ENCODE peak calls at places on chromosomes 2 and 18, in five cellular contexts. One of them, this sample, is unnamed. For H3K4me1, the result is how much of the 10 kb centered on the place peaks cover.

GRCh38 chr2:192885569-192886160 is 690.9 kb upstream of the TMEFF2 start:
- DNase-seq in CD4-positive, alpha-beta memory T cell: no peak
- DNase-seq in endothelial cell of umbilical vein: no peak
- DNase-seq in adrenal gland: no peak
- DNase-seq in psoas muscle: no peak
- DNase-seq in this sample: no peak

GRCh38 chr2:73885406-73885805 is 7.4 kb upstream of the ACTG2 start:
- DNase-seq in psoas muscle: no peak
- DNase-seq in CD4-positive, alpha-beta memory T cell: no peak
- DNase-seq in endothelial cell of umbilical vein: no peak
- DNase-seq in adrenal gland: no peak
- DNase-seq in this sample: no peak

GRCh38 chr2:54575379-54575888 is 119.3 kb downstream of the SPTBN1 start:
- DNase-seq in psoas muscle: no peak
- DNase-seq in adrenal gland: no peak
- DNase-seq in CD4-positive, alpha-beta memory T cell: no peak
- DNase-seq in endothelial cell of umbilical vein: no peak
- DNase-seq in this sample: no peak

GRCh38 chr2:65026640-65027464 is 29.4 kb upstream of the CEP68 start:
- DNase-seq in CD4-positive, alpha-beta memory T cell: no peak
- DNase-seq in endothelial cell of umbilical vein: no peak
- DNase-seq in psoas muscle: no peak
- DNase-seq in adrenal gland: no peak
- DNase-seq in this sample: no peak

GRCh38 chr2:152611458-152612231 is 105.6 kb downstream of the PRPF40A start:
- DNase-seq in adrenal gland: no peak
- DNase-seq in psoas muscle: peak
- DNase-seq in endothelial cell of umbilical vein: peak
- DNase-seq in CD4-positive, alpha-beta memory T cell: no peak
- DNase-seq in this sample: no peak

GRCh38 chr2:217125004-217125403 is 265.1 kb upstream of the TNP1 start:
- DNase-seq in CD4-positive, alpha-beta memory T cell: no peak
- DNase-seq in psoas muscle: no peak
- DNase-seq in endothelial cell of umbilical vein: no peak
- DNase-seq in adrenal gland: no peak
- DNase-seq in this sample: no peak

GRCh38 chr2:236180831-236181453 is 12.8 kb upstream of the GBX2 start:
- DNase-seq in psoas muscle: no peak
- DNase-seq in CD4-positive, alpha-beta memory T cell: no peak
- DNase-seq in endothelial cell of umbilical vein: peak
- DNase-seq in adrenal gland: peak
- DNase-seq in this sample: no peak

GRCh38 chr18:8742382-8743361 is 37.3 kb downstream of the MTCL1 start:
- DNase-seq in adrenal gland: no peak
- DNase-seq in endothelial cell of umbilical vein: peak
- DNase-seq in CD4-positive, alpha-beta memory T cell: peak
- DNase-seq in psoas muscle: no peak
- DNase-seq in this sample: no peak

GRCh38 chr18:79495591-79496071 is 99.9 kb downstream of the NFATC1 start:
- DNase-seq in CD4-positive, alpha-beta memory T cell: no peak
- DNase-seq in endothelial cell of umbilical vein: no peak
- DNase-seq in adrenal gland: no peak
- DNase-seq in psoas muscle: no peak
- DNase-seq in this sample: peak

GRCh38 chr2:218298314-218298875 is 6.1 kb upstream of the TMBIM1 start:
- DNase-seq in adrenal gland: no peak
- DNase-seq in endothelial cell of umbilical vein: no peak
- DNase-seq in psoas muscle: no peak
- DNase-seq in CD4-positive, alpha-beta memory T cell: no peak
- DNase-seq in this sample: no peak

GRCh38 chr2:139773720-139774277 is 993.6 kb upstream of the NXPH2 start:
- DNase-seq in psoas muscle: no peak
- DNase-seq in adrenal gland: no peak
- DNase-seq in CD4-positive, alpha-beta memory T cell: no peak
- DNase-seq in endothelial cell of umbilical vein: no peak
- DNase-seq in this sample: no peak

GRCh38 chr2:223123859-223124610 is 72.0 kb downstream of the KCNE4 start:
- DNase-seq in adrenal gland: no peak
- DNase-seq in CD4-positive, alpha-beta memory T cell: no peak
- DNase-seq in psoas muscle: no peak
- DNase-seq in endothelial cell of umbilical vein: no peak
- DNase-seq in this sample: no peak

GRCh38 chr2:65802298-65802942 is 370.0 kb upstream of the SPRED2 start:
- DNase-seq in adrenal gland: no peak
- DNase-seq in endothelial cell of umbilical vein: no peak
- DNase-seq in CD4-positive, alpha-beta memory T cell: no peak
- DNase-seq in psoas muscle: no peak
- DNase-seq in this sample: no peak

GRCh38 chr2:205811387-205811786 is 129.1 kb downstream of the NRP2 start:
- DNase-seq in endothelial cell of umbilical vein: no peak
- DNase-seq in adrenal gland: no peak
- DNase-seq in CD4-positive, alpha-beta memory T cell: no peak
- DNase-seq in psoas muscle: no peak
- DNase-seq in this sample: no peak

GRCh38 chr2:203579131-203579643 is 44.1 kb upstream of the RAPH1 start:
- DNase-seq in endothelial cell of umbilical vein: no peak
- DNase-seq in CD4-positive, alpha-beta memory T cell: no peak
- DNase-seq in psoas muscle: no peak
- DNase-seq in adrenal gland: no peak
- DNase-seq in this sample: peak

GRCh38 chr18:77119101-77119850 is 13.3 kb downstream of the MBP start:
- DNase-seq in adrenal gland: no peak
- DNase-seq in CD4-positive, alpha-beta memory T cell: no peak
- DNase-seq in psoas muscle: no peak
- DNase-seq in endothelial cell of umbilical vein: no peak
- DNase-seq in this sample: no peak

GRCh38 chr2:227238242-227239237 is 74.1 kb downstream of the COL4A3 start:
- DNase-seq in psoas muscle: peak
- DNase-seq in endothelial cell of umbilical vein: peak
- DNase-seq in adrenal gland: peak
- DNase-seq in CD4-positive, alpha-beta memory T cell: peak
- DNase-seq in this sample: peak

GRCh38 chr18:55501594-55502345 is 86.2 kb downstream of the TCF4 start:
- DNase-seq in CD4-positive, alpha-beta memory T cell: no peak
- DNase-seq in adrenal gland: no peak
- DNase-seq in endothelial cell of umbilical vein: peak
- DNase-seq in psoas muscle: no peak
- DNase-seq in this sample: no peak

GRCh38 chr2:234305846-234306245 is 191.0 kb downstream of the ARL4C start:
- DNase-seq in CD4-positive, alpha-beta memory T cell: no peak
- DNase-seq in psoas muscle: no peak
- DNase-seq in adrenal gland: no peak
- DNase-seq in endothelial cell of umbilical vein: no peak
- DNase-seq in this sample: no peak

GRCh38 chr2:181798022-181798421 is 93.5 kb upstream of the ITPRID2 start:
- DNase-seq in endothelial cell of umbilical vein: no peak
- DNase-seq in CD4-positive, alpha-beta memory T cell: no peak
- DNase-seq in psoas muscle: no peak
- DNase-seq in adrenal gland: no peak
- DNase-seq in this sample: no peak

GRCh38 chr18:80202264-80202998 is 44.9 kb downstream of the PARD6G start:
- DNase-seq in adrenal gland: no peak
- DNase-seq in CD4-positive, alpha-beta memory T cell: no peak
- DNase-seq in endothelial cell of umbilical vein: no peak
- DNase-seq in psoas muscle: no peak
- DNase-seq in this sample: no peak

GRCh38 chr18:9869713-9870430 is 15.9 kb upstream of the TXNDC2 start:
- DNase-seq in CD4-positive, alpha-beta memory T cell: no peak
- DNase-seq in adrenal gland: peak
- DNase-seq in endothelial cell of umbilical vein: peak
- DNase-seq in psoas muscle: no peak
- DNase-seq in this sample: no peak

GRCh38 chr2:241469746-241470145 is 38.6 kb downstream of the STK25 start:
- DNase-seq in psoas muscle: no peak
- DNase-seq in CD4-positive, alpha-beta memory T cell: no peak
- DNase-seq in endothelial cell of umbilical vein: no peak
- DNase-seq in adrenal gland: no peak
- DNase-seq in this sample: no peak

GRCh38 chr2:28952806-28953190 is 28.3 kb upstream of the TOGARAM2 start:
- DNase-seq in adrenal gland: no peak
- DNase-seq in psoas muscle: no peak
- DNase-seq in endothelial cell of umbilical vein: peak
- DNase-seq in CD4-positive, alpha-beta memory T cell: no peak
- DNase-seq in this sample: no peak

GRCh38 chr2:22110244-22110651 is 986.5 kb downstream of the TDRD15 start:
- DNase-seq in CD4-positive, alpha-beta memory T cell: no peak
- DNase-seq in endothelial cell of umbilical vein: no peak
- DNase-seq in psoas muscle: no peak
- DNase-seq in adrenal gland: no peak
- DNase-seq in this sample: no peak

GRCh38 chr2:215683295-215683694 is 247.4 kb upstream of the FN1 start:
- DNase-seq in endothelial cell of umbilical vein: no peak
- DNase-seq in psoas muscle: no peak
- DNase-seq in adrenal gland: no peak
- DNase-seq in CD4-positive, alpha-beta memory T cell: no peak
- DNase-seq in this sample: no peak

GRCh38 chr2:215684448-215685217 is 248.8 kb upstream of the FN1 start:
- DNase-seq in psoas muscle: no peak
- DNase-seq in adrenal gland: no peak
- DNase-seq in CD4-positive, alpha-beta memory T cell: no peak
- DNase-seq in endothelial cell of umbilical vein: no peak
- DNase-seq in this sample: no peak

GRCh38 chr2:215685218-215685962 is 249.5 kb upstream of the FN1 start:
- DNase-seq in psoas muscle: no peak
- DNase-seq in CD4-positive, alpha-beta memory T cell: no peak
- DNase-seq in endothelial cell of umbilical vein: no peak
- DNase-seq in adrenal gland: no peak
- DNase-seq in this sample: no peak

GRCh38 chr2:215680605-215681598 is 245.0 kb upstream of the FN1 start:
- DNase-seq in CD4-positive, alpha-beta memory T cell: peak
- DNase-seq in psoas muscle: peak
- DNase-seq in adrenal gland: no peak
- DNase-seq in endothelial cell of umbilical vein: no peak
- DNase-seq in this sample: no peak

DNA sequence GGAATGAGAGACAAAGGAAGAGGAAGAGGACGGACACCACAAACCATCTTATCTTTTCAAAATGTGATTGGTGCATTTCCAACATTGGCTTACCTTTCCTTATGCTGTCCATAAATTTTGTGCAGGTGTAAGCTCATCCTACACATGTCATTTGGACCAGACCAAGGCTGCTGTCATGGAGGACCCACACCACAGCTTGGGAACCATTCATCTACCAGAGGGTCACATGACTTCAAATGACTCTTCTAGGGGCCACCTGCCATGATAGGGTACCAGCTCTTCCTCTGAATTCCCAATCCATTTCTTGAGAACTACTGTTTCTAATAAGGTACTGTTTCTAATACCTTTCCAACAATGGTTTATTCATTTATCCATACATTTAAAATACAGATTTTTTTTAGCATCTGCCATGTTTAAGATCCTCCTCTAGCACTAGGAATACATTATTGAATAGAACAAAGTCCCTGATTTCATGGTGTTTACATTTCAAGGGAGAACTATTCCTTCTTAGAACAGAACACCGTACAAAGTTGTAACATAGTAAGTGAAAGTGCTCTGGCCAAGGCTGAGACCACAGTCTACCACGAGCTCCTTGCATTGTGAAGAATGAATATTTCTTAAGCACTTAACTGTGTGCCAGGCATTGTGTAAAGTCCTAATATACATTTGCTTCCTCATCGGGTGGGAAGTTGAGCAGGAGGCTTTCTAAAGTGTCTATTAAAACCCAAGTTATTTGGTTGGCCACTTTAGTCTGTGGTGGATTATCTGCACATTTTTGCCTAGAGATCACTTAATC is 246.1 kb upstream of the FN1 start:
- DNase-seq in endothelial cell of umbilical vein: no peak
- DNase-seq in psoas muscle: no peak
- DNase-seq in CD4-positive, alpha-beta memory T cell: no peak
- DNase-seq in adrenal gland: no peak
- DNase-seq in this sample: no peak
- H3K27ac ChIP-seq in endothelial cell of umbilical vein: no peak
- H3K27ac ChIP-seq in psoas muscle: no peak
- H3K27ac ChIP-seq in CD4-positive, alpha-beta memory T cell: no peak
- H3K27ac ChIP-seq in adrenal gland: no peak
- H3K27ac ChIP-seq in this sample: no peak

DNA sequence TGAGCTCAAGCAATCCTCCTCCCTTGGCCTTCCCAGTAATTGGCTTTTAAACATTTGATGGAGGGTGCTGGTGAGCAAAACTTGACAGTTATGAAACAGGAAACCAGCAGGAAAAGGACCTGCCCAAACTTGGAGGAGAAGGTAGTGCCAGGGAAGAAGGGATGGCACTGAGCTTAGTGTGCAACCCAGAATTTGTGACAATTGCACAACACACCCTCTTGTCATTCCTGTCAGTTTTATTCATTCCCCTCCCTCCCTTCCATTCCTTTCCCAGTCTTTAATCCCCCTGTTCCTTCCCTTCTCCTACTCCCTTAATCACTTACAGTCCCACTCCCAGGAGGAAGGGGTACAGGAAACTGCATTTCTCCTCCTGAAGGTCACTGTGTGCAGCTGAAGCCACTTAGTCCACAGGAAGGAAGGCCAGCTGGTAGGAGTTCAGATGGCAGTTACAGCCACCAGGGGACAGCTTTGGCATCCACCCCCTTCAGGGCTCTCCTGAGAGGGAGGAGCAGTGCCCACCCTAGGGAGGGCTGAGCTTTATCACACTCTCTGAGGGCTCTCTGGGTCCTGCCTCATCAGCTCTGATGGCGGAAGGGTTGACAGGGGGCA is 24.0 kb upstream of the SIGLEC15 start:
- DNase-seq in psoas muscle: no peak
- DNase-seq in adrenal gland: no peak
- DNase-seq in CD4-positive, alpha-beta memory T cell: no peak
- DNase-seq in endothelial cell of umbilical vein: peak
- DNase-seq in this sample: no peak
- H3K4me1 ChIP-seq in psoas muscle: under half
- H3K4me1 ChIP-seq in adrenal gland: under half
- H3K4me1 ChIP-seq in CD4-positive, alpha-beta memory T cell: under half
- H3K4me1 ChIP-seq in endothelial cell of umbilical vein: under half
- H3K4me1 ChIP-seq in this sample: under half

DNA sequence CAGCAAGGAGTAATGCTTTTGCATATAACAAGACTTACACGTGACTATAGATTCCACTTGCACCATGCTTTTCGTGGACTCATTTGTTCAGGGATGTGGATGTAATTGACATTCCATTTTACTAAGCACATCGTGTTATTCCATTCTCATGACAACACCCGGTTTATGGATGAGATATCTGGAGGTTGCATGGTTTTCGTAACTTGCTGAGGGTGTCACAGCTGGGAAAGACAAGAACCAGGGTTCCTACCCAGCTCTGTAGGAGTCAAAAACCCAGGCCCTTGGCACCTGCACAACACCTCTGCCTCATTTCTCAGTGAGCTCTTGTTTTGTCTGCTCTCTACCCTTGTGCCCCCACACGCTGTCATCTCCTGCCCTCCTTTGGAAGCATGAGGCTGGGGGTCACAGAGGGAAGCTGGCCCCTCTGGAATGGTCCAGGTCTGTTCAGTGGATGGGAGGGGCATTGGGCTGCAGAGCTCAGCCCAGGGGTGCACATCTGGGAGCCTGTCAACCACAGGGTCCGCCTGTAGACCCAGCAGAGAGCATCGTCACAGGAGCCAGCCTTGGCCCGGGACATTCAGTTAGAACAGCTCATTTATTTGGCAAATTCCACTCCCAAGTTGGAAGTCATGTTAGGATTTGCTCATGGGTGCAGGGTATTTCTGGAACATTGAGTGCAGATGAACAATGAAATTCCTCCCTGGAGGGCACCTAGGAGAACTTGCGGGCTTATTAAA is 120.1 kb upstream of the TWIST2 start:
- DNase-seq in adrenal gland: no peak
- DNase-seq in CD4-positive, alpha-beta memory T cell: no peak
- DNase-seq in psoas muscle: peak
- DNase-seq in endothelial cell of umbilical vein: no peak
- DNase-seq in this sample: no peak
- H3K27ac ChIP-seq in adrenal gland: peak
- H3K27ac ChIP-seq in CD4-positive, alpha-beta memory T cell: no peak
- H3K27ac ChIP-seq in psoas muscle: no peak
- H3K27ac ChIP-seq in endothelial cell of umbilical vein: no peak
- H3K27ac ChIP-seq in this sample: no peak

GRCh38 chr18:459801-460200 is 40.7 kb downstream of the COLEC12 start:
- DNase-seq in psoas muscle: no peak
- DNase-seq in adrenal gland: no peak
- DNase-seq in endothelial cell of umbilical vein: no peak
- DNase-seq in CD4-positive, alpha-beta memory T cell: no peak
- DNase-seq in this sample: no peak
- H3K4me1 ChIP-seq in psoas muscle: under half
- H3K4me1 ChIP-seq in adrenal gland: under half
- H3K4me1 ChIP-seq in endothelial cell of umbilical vein: under half
- H3K4me1 ChIP-seq in CD4-positive, alpha-beta memory T cell: under half
- H3K4me1 ChIP-seq in this sample: under half